ENCODE peak calls at places on chromosomes 1 and 21, in four cellular contexts. One of them, this sample, is unnamed.

GRCh38 chr1:30692948-30693301 is 30.5 kb downstream of the MATN1 start:
- DNase-seq in hepatocyte: no peak
- DNase-seq in WTC11: no peak
- DNase-seq in BJ: no peak
- DNase-seq in this sample: no peak

GRCh38 chr1:23556661-23557470 is 2.4 kb downstream of the ID3 start:
- DNase-seq in hepatocyte: no peak
- DNase-seq in WTC11: no peak
- DNase-seq in BJ: peak
- DNase-seq in this sample: no peak

GRCh38 chr1:44810101-44810761 is 1.9 kb downstream of the BTBD19 start:
- DNase-seq in hepatocyte: peak
- DNase-seq in WTC11: no peak
- DNase-seq in BJ: no peak
- DNase-seq in this sample: no peak

GRCh38 chr1:36014722-36015220 is 69.1 kb upstream of the TEKT2 start:
- DNase-seq in hepatocyte: no peak
- DNase-seq in WTC11: no peak
- DNase-seq in BJ: no peak
- DNase-seq in this sample: no peak

GRCh38 chr1:79551321-79551720 is 544.8 kb upstream of the ADGRL4 start:
- DNase-seq in hepatocyte: no peak
- DNase-seq in WTC11: no peak
- DNase-seq in BJ: no peak
- DNase-seq in this sample: no peak

GRCh38 chr1:247857069-247857985 is at the start of gene TRIM58:
- DNase-seq in hepatocyte: no peak
- DNase-seq in WTC11: peak
- DNase-seq in BJ: no peak
- DNase-seq in this sample: peak

GRCh38 chr21:44517175-44517899 is 22.7 kb downstream of the KRTAP10-1 start:
- DNase-seq in hepatocyte: no peak
- DNase-seq in WTC11: peak
- DNase-seq in BJ: no peak
- DNase-seq in this sample: no peak

GRCh38 chr1:119816407-119816806 is 5.1 kb upstream of the REG4 start:
- DNase-seq in hepatocyte: peak
- DNase-seq in WTC11: no peak
- DNase-seq in BJ: no peak
- DNase-seq in this sample: no peak

GRCh38 chr1:206979379-206980043 is 9.3 kb upstream of the FCAMR start:
- DNase-seq in hepatocyte: peak
- DNase-seq in WTC11: no peak
- DNase-seq in BJ: no peak
- DNase-seq in this sample: peak

GRCh38 chr1:23092447-23092846 is 73.2 kb downstream of the KDM1A start:
- DNase-seq in hepatocyte: no peak
- DNase-seq in WTC11: no peak
- DNase-seq in BJ: no peak
- DNase-seq in this sample: no peak

GRCh38 chr1:159089184-159089791 is 12.7 kb upstream of the AIM2 start:
- DNase-seq in hepatocyte: no peak
- DNase-seq in WTC11: no peak
- DNase-seq in BJ: no peak
- DNase-seq in this sample: no peak

GRCh38 chr1:43949663-43950062 is 2.9 kb downstream of the IPO13 start:
- DNase-seq in hepatocyte: no peak
- DNase-seq in WTC11: no peak
- DNase-seq in BJ: no peak
- DNase-seq in this sample: no peak

GRCh38 chr1:33455537-33456301 is 16.7 kb upstream of the ZSCAN20 start:
- DNase-seq in hepatocyte: peak
- DNase-seq in WTC11: peak
- DNase-seq in BJ: peak
- DNase-seq in this sample: peak

GRCh38 chr1:150889650-150890416 is 2.9 kb downstream of the CTXND2 start:
- DNase-seq in hepatocyte: no peak
- DNase-seq in WTC11: no peak
- DNase-seq in BJ: no peak
- DNase-seq in this sample: no peak

GRCh38 chr21:45278156-45278911 is 9.4 kb downstream of the POFUT2 start:
- DNase-seq in hepatocyte: no peak
- DNase-seq in WTC11: no peak
- DNase-seq in BJ: no peak
- DNase-seq in this sample: no peak

GRCh38 chr1:91876751-91877573 is 9.0 kb downstream of the TGFBR3 start:
- DNase-seq in hepatocyte: no peak
- DNase-seq in WTC11: no peak
- DNase-seq in BJ: no peak
- DNase-seq in this sample: no peak

GRCh38 chr1:84283381-84283780 is 18.1 kb upstream of the SAMD13 start:
- DNase-seq in hepatocyte: no peak
- DNase-seq in WTC11: no peak
- DNase-seq in BJ: no peak
- DNase-seq in this sample: no peak

GRCh38 chr1:153922076-153922837 is 515 bp downstream of the GATAD2B start:
- DNase-seq in hepatocyte: peak
- DNase-seq in WTC11: peak
- DNase-seq in BJ: no peak
- DNase-seq in this sample: peak

GRCh38 chr1:219412772-219413171 is 200.1 kb downstream of the ZC3H11B start:
- DNase-seq in hepatocyte: no peak
- DNase-seq in WTC11: no peak
- DNase-seq in BJ: peak
- DNase-seq in this sample: no peak

DNA sequence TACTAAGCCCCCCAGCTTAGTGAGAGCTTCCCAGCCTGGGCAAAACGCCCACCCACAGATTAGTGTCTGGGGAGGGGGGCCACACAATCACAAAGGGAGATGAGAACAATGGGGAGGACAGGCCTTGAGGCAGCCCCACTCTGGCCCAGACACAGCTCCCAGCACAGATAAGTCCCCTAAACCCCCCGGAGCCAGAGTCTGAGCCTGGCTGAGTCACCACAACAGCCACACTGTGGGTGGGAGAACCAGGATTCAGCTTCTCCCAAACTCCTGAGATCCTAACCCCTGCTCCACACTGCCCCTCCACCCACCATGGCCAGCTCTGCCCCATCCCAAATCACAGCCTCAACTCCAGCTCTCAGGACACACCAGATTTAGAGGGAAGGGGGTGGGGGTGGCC is 4.2 kb downstream of the NECTIN4 start:
- DNase-seq in hepatocyte: no peak
- DNase-seq in WTC11: no peak
- DNase-seq in BJ: no peak
- DNase-seq in this sample: no peak
- TF ChIP-seq CTCF in hepatocyte: no peak
- TF ChIP-seq CTCF in WTC11: no peak
- TF ChIP-seq CTCF in BJ: no peak
- TF ChIP-seq CTCF in this sample: no peak

DNA sequence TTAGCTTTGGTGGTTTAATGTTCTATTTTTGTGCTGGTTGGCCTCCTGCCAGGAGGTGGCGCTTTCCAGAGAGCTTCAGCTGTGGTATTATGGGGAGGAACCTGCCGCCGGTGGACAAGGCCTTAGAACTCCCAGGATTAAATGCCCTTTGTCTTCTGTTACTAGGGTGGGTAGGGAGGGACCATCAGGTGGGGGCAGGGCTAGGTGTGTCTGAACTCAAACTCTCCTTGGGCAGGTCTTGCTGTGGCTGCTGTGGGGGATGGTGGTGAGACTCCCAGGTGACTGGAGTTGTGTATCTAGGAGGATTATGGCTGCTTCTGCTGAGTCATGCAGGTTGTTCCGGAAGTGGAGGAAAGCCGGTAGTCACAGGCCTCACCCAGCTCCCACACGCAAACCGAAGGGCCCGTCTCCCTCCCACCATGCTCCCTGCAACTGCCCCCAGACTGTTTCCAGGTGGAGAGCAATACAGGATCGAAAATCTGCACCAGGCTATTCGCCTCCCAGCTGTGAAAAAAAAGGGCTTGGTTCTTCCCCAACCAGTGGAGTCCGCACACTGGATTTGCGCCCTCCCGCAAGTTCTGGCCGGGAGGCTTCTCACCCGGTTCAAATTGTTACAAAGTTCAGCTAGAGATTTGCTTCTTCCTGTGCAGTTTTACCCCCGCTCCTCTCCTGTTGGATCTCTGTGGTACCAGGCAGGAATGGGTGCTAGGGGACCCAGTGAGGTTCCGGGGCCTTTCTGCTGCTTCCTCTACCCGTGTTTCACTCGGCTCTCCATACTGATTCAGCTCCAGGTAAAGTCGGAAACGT is 220.5 kb downstream of the CENPF start:
- DNase-seq in hepatocyte: no peak
- DNase-seq in WTC11: peak
- DNase-seq in BJ: no peak
- DNase-seq in this sample: no peak
- TF ChIP-seq CTCF in hepatocyte: no peak
- TF ChIP-seq CTCF in WTC11: no peak
- TF ChIP-seq CTCF in BJ: no peak
- TF ChIP-seq CTCF in this sample: no peak

DNA sequence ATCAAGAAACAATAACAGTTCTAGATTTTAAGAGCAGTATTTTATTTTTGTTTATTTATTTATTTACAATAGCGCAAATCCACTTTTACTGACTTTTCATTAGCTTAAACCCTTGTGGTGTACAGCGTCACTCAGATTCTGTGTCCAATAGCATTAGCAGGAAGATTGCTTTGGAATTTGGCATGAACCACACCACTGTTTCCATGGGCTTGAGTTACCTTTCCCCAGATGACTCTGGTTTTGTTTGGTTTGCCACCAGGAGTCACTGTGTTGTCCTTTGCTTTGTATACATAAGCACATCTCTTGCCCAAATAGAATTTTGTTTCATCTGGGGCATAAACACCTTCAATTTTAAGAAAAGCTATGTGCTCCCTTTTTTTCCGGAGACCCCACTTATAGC is 25.9 kb upstream of the SNRPE start:
- DNase-seq in hepatocyte: no peak
- DNase-seq in WTC11: no peak
- DNase-seq in BJ: no peak
- DNase-seq in this sample: no peak
- TF ChIP-seq CTCF in hepatocyte: peak
- TF ChIP-seq CTCF in WTC11: no peak
- TF ChIP-seq CTCF in BJ: no peak
- TF ChIP-seq CTCF in this sample: no peak

GRCh38 chr21:25350056-25350455 is 257.2 kb downstream of the MRPL39 start:
- DNase-seq in hepatocyte: peak
- DNase-seq in WTC11: peak
- DNase-seq in BJ: no peak
- DNase-seq in this sample: peak
- TF ChIP-seq CTCF in hepatocyte: peak
- TF ChIP-seq CTCF in WTC11: peak
- TF ChIP-seq CTCF in BJ: peak
- TF ChIP-seq CTCF in this sample: peak

GRCh38 chr1:160550572-160551034 is 27.5 kb upstream of the SLAMF6 start:
- DNase-seq in hepatocyte: no peak
- DNase-seq in WTC11: peak
- DNase-seq in BJ: no peak
- DNase-seq in this sample: no peak
- TF ChIP-seq CTCF in hepatocyte: no peak
- TF ChIP-seq CTCF in WTC11: peak
- TF ChIP-seq CTCF in BJ: no peak
- TF ChIP-seq CTCF in this sample: no peak

GRCh38 chr1:53712276-53712675 is 26.7 kb downstream of the GLIS1 start:
- DNase-seq in hepatocyte: no peak
- DNase-seq in WTC11: no peak
- DNase-seq in BJ: no peak
- DNase-seq in this sample: no peak

GRCh38 chr1:53719469-53719868 is 19.5 kb downstream of the GLIS1 start:
- DNase-seq in hepatocyte: no peak
- DNase-seq in WTC11: no peak
- DNase-seq in BJ: no peak
- DNase-seq in this sample: no peak

GRCh38 chr1:53717025-53717804 is 21.7 kb downstream of the GLIS1 start:
- DNase-seq in hepatocyte: no peak
- DNase-seq in WTC11: no peak
- DNase-seq in BJ: no peak
- DNase-seq in this sample: no peak

GRCh38 chr1:53716150-53716549 is 22.8 kb downstream of the GLIS1 start:
- DNase-seq in hepatocyte: no peak
- DNase-seq in WTC11: no peak
- DNase-seq in BJ: no peak
- DNase-seq in this sample: no peak

GRCh38 chr1:53715478-53715877 is 23.5 kb downstream of the GLIS1 start:
- DNase-seq in hepatocyte: no peak
- DNase-seq in WTC11: peak
- DNase-seq in BJ: no peak
- DNase-seq in this sample: peak
- TF ChIP-seq CTCF in hepatocyte: peak
- TF ChIP-seq CTCF in WTC11: peak
- TF ChIP-seq CTCF in BJ: peak
- TF ChIP-seq CTCF in this sample: peak

GRCh38 chr1:15939181-15940109 is 36.5 kb downstream of the ZBTB17 start:
- DNase-seq in hepatocyte: peak
- DNase-seq in WTC11: no peak
- DNase-seq in BJ: no peak
- DNase-seq in this sample: no peak

GRCh38 chr1:15936025-15936424 is 39.9 kb downstream of the ZBTB17 start:
- DNase-seq in hepatocyte: no peak
- DNase-seq in WTC11: no peak
- DNase-seq in BJ: no peak
- DNase-seq in this sample: no peak

GRCh38 chr1:15938628-15939161 is 37.2 kb downstream of the ZBTB17 start:
- DNase-seq in hepatocyte: no peak
- DNase-seq in WTC11: no peak
- DNase-seq in BJ: no peak
- DNase-seq in this sample: no peak

GRCh38 chr1:15937146-15937545 is 38.8 kb downstream of the ZBTB17 start:
- DNase-seq in hepatocyte: no peak
- DNase-seq in WTC11: no peak
- DNase-seq in BJ: no peak
- DNase-seq in this sample: no peak

GRCh38 chr1:15937706-15938168 is 38.2 kb downstream of the ZBTB17 start:
- DNase-seq in hepatocyte: no peak
- DNase-seq in WTC11: peak
- DNase-seq in BJ: no peak
- DNase-seq in this sample: no peak
- TF ChIP-seq CTCF in hepatocyte: peak
- TF ChIP-seq CTCF in WTC11: no peak
- TF ChIP-seq CTCF in BJ: peak
- TF ChIP-seq CTCF in this sample: no peak

This sample was measured in endothelial cell.